ENCODE peak calls at places on chromosomes 2 and 18, in six cellular contexts. H is progenitor cell of endocrine pancreas; I is HT1080; Z is activated naive CD4-positive, alpha-beta T cell; G is fibroblast of the aortic adventitia; N is NCI-H1105 treated with DMSO at 0.1 percent for 48 hours. O is an unnamed sample.

GRCh38 chr2:45435316-45435715 is 175.8 kb downstream of the SRBD1 start:
- DNase-seq in I (peak; percentile 24), G (peak; percentile 18), H (no peak), N (peak; percentile 4), Z (no peak), O (no peak)

GRCh38 chr2:20434588-20435294 is 12.1 kb upstream of the RHOB start:
- DNase-seq in G (no peak), N (peak; percentile 89), I (no peak), H (no peak), Z (no peak), O (no peak)

GRCh38 chr2:52704251-52704650 is 1063.4 kb upstream of the CHAC2 start:
- DNase-seq in N (no peak), H (no peak), G (no peak), Z (no peak), I (no peak), O (no peak)

GRCh38 chr2:218317232-218317630 is 24.9 kb upstream of the TMBIM1 start:
- DNase-seq in H (no peak), I (no peak), N (no peak), G (no peak), Z (no peak), O (no peak)

GRCh38 chr2:66679422-66679821 is 244.5 kb downstream of the MEIS1 start:
- DNase-seq in H (no peak), N (no peak), I (no peak), Z (no peak), G (peak; percentile 44), O (no peak)

GRCh38 chr18:61998957-61999356 is 106.2 kb upstream of the RNF152 start:
- DNase-seq in Z (no peak), I (peak; percentile 93), G (peak; percentile 85), H (no peak), N (no peak), O (no peak)

GRCh38 chr2:217905395-217905794 is 97.4 kb downstream of the TNS1 start:
- DNase-seq in H (no peak), N (no peak), I (no peak), Z (no peak), G (no peak), O (no peak)

GRCh38 chr18:7479756-7480155 is 87.4 kb upstream of the PTPRM start:
- DNase-seq in Z (no peak), I (no peak), H (no peak), N (no peak), G (no peak), O (no peak)

GRCh38 chr2:27428978-27429541 is 629 bp downstream of the NRBP1 start:
- DNase-seq in G (peak; percentile 76), I (peak; percentile 85), H (peak; percentile 73), Z (peak; percentile 48), N (peak; percentile 59), O (peak; percentile 45)

GRCh38 chr18:78679061-78679460 is 300.6 kb upstream of the SALL3 start:
- DNase-seq in I (no peak), Z (no peak), H (no peak), G (no peak), N (no peak), O (no peak)

GRCh38 chr2:28150211-28150879 is 242.3 kb upstream of the FOSL2 start:
- DNase-seq in G (peak; percentile 14), N (no peak), H (no peak), I (no peak), Z (no peak), O (no peak)

GRCh38 chr2:64024259-64024949 is 5.2 kb upstream of the VPS54 start:
- DNase-seq in N (no peak), Z (no peak), I (no peak), H (no peak), G (no peak), O (no peak)

GRCh38 chr2:152445791-152446201 is 110.8 kb downstream of the FMNL2 start:
- DNase-seq in N (no peak), G (peak; percentile 76), H (no peak), I (peak; percentile 93), Z (no peak), O (no peak)

GRCh38 chr2:73701968-73702665 is 35.0 kb downstream of the TPRKB start:
- DNase-seq in N (no peak), G (no peak), H (no peak), Z (no peak), I (no peak), O (no peak)

GRCh38 chr2:189366349-189366748 is 74.9 kb upstream of the WDR75 start:
- DNase-seq in G (no peak), Z (no peak), N (no peak), H (no peak), I (no peak), O (no peak)

GRCh38 chr2:83516503-83516902 is 942.6 kb downstream of the SUCLG1 start:
- DNase-seq in I (no peak), N (no peak), H (no peak), G (no peak), Z (no peak), O (no peak)

GRCh38 chr2:173417801-173418200 is 63.1 kb downstream of the CDCA7 start:
- DNase-seq in H (no peak), G (no peak), Z (no peak), N (no peak), I (no peak), O (no peak)

GRCh38 chr2:228180126-228181097 is 1.1 kb downstream of the SPHKAP start:
- DNase-seq in H (peak; percentile 9), G (no peak), I (no peak), Z (no peak), N (no peak), O (no peak)

GRCh38 chr18:49666045-49666444 is 104.2 kb downstream of the LIPG start:
- DNase-seq in H (no peak), N (no peak), I (no peak), Z (no peak), G (peak; percentile 55), O (no peak)

GRCh38 chr2:40450066-40450841 is 1.6 kb downstream of the SLC8A1 start:
- DNase-seq in Z (no peak), N (peak; percentile 28), I (no peak), G (peak; percentile 56), H (no peak), O (no peak)

GRCh38 chr2:174544156-174544555 is 53.4 kb downstream of the WIPF1 start:
- DNase-seq in G (no peak), I (peak; percentile 74), H (no peak), N (no peak), Z (no peak), O (no peak)

GRCh38 chr2:142723236-142723635 is 154.2 kb upstream of the KYNU start:
- DNase-seq in N (no peak), I (no peak), H (no peak), G (no peak), Z (no peak), O (no peak)

GRCh38 chr18:6785001-6785400 is 55.5 kb downstream of the ARHGAP28 start:
- DNase-seq in N (no peak), H (no peak), I (no peak), Z (no peak), G (peak; percentile 25), O (no peak)

GRCh38 chr2:290090-290722 is 2.3 kb upstream of the ALKAL2 start:
- DNase-seq in Z (no peak), N (peak; percentile 48), G (peak; percentile 76), I (peak; percentile 51), H (peak; percentile 55), O (no peak)

GRCh38 chr2:236526459-236527197 is 43.0 kb upstream of the ACKR3 start:
- DNase-seq in N (no peak), G (no peak), H (no peak), Z (no peak), I (no peak), O (no peak)

GRCh38 chr2:233707979-233708644 is 4.6 kb upstream of the UGT1A5 start:
- DNase-seq in G (peak; percentile 67), I (no peak), H (no peak), Z (no peak), N (no peak), O (no peak)

GRCh38 chr18:48713302-48713701 is 174.5 kb downstream of the CTIF start:
- DNase-seq in H (no peak), Z (no peak), N (no peak), G (no peak), I (no peak), O (no peak)